ENCODE peak calls at places on chromosomes 3 and 15, in nine cellular contexts. Q, A, Z, S, Y, E, K, W and P are unnamed samples.

GRCh38 chr15:68145706-68146105 is 59.4 kb downstream of the CALML4 start:
- DNase-seq in E (no peak), W (no peak), S (no peak), Y (peak), A (no peak), K (no peak), Z (no peak), Q (no peak), P (no peak)

GRCh38 chr15:50096158-50096821 is 22.7 kb downstream of the ATP8B4 start:
- DNase-seq in Q (no peak), Z (no peak), W (no peak), S (no peak), E (no peak), Y (no peak), A (no peak), K (no peak), P (no peak)

GRCh38 chr15:62888628-62889027 is 153.9 kb upstream of the TPM1 start:
- DNase-seq in Z (no peak), Y (no peak), K (no peak), A (no peak), Q (no peak), E (no peak), S (no peak), W (no peak), P (no peak)

GRCh38 chr3:97882975-97883598 is 61.3 kb downstream of the CRYBG3 start:
- DNase-seq in K (peak), S (peak), Z (no peak), A (no peak), Q (no peak), W (peak), Y (peak), E (peak), P (no peak)

GRCh38 chr3:115698851-115699535 is 75.7 kb downstream of the GAP43 start:
- DNase-seq in Q (no peak), S (no peak), Z (peak), K (no peak), A (no peak), Y (peak), W (peak), E (no peak), P (no peak)

GRCh38 chr15:51193526-51193925 is 98.8 kb upstream of the TNFAIP8L3 start:
- DNase-seq in S (no peak), Z (no peak), Y (peak), A (no peak), Q (no peak), E (no peak), K (no peak), W (no peak), P (no peak)

GRCh38 chr15:33535135-33535534 is 224.4 kb downstream of the RYR3 start:
- DNase-seq in E (no peak), A (no peak), Q (no peak), K (no peak), S (no peak), W (no peak), Z (no peak), Y (no peak), P (no peak)

GRCh38 chr3:53102601-53103147 is 27.6 kb downstream of the RFT1 start:
- DNase-seq in Y (peak), S (peak), Q (no peak), Z (no peak), E (peak), A (no peak), W (no peak), K (no peak), P (no peak)

GRCh38 chr3:21260507-21260906 is 490.5 kb downstream of the ZNF385D start:
- DNase-seq in E (no peak), Q (no peak), A (no peak), Y (no peak), S (no peak), W (no peak), Z (no peak), K (no peak), P (no peak)

GRCh38 chr3:106514431-106514830 is 645.6 kb upstream of the CBLB start:
- DNase-seq in E (no peak), Y (no peak), Q (peak), A (no peak), W (no peak), Z (no peak), S (no peak), K (no peak), P (no peak)

GRCh38 chr15:85672338-85673097 is 122.2 kb downstream of the KLHL25 start:
- DNase-seq in A (no peak), W (no peak), Z (no peak), K (no peak), Y (peak), Q (no peak), E (no peak), S (no peak), P (no peak)

GRCh38 chr3:46112296-46112695 is 85.0 kb upstream of the XCR1 start:
- DNase-seq in W (no peak), Q (no peak), Z (no peak), S (no peak), K (no peak), E (peak), A (no peak), Y (peak), P (no peak)

GRCh38 chr3:196721097-196721496 is 8.9 kb downstream of the PIGX start:
- DNase-seq in Y (no peak), Z (no peak), W (no peak), S (no peak), A (no peak), Q (no peak), E (no peak), K (no peak), P (no peak)

GRCh38 chr3:120983321-120983665 is 75.3 kb downstream of the STXBP5L start:
- DNase-seq in Z (no peak), K (no peak), Y (no peak), Q (no peak), W (no peak), S (no peak), A (no peak), E (no peak), P (no peak)

GRCh38 chr3:195107593-195107992 is 163.4 kb downstream of the XXYLT1 start:
- DNase-seq in S (no peak), Z (no peak), Y (no peak), E (no peak), Q (no peak), W (no peak), K (no peak), A (no peak), P (no peak)

GRCh38 chr15:62901087-62901486 is 141.5 kb upstream of the TPM1 start:
- DNase-seq in W (no peak), Z (no peak), A (no peak), Y (no peak), E (no peak), S (no peak), Q (no peak), K (no peak), P (no peak)

GRCh38 chr15:52558196-52558595 is 10.6 kb downstream of the ARPP19 start:
- DNase-seq in W (no peak), Q (no peak), K (no peak), Z (no peak), S (no peak), E (peak), Y (peak), A (peak), P (no peak)

GRCh38 chr3:138608322-138609214 is at the start of gene FAIM:
- DNase-seq in A (peak), W (peak), Y (peak), E (peak), Z (peak), K (peak), S (peak), Q (peak), P (peak)

GRCh38 chr3:11323827-11324226 is 51.6 kb downstream of the ATG7 start:
- DNase-seq in Y (no peak), W (no peak), K (no peak), Q (no peak), E (no peak), A (no peak), S (no peak), Z (no peak), P (no peak)

GRCh38 chr15:85752591-85752990 is 42.1 kb downstream of the KLHL25 start:
- DNase-seq in Q (no peak), S (peak), K (no peak), A (no peak), Z (no peak), Y (no peak), E (peak), W (no peak), P (no peak)

GRCh38 chr15:47661661-47662180 is 55.6 kb upstream of the SEMA6D start:
- DNase-seq in Z (no peak), S (no peak), E (no peak), K (no peak), W (no peak), Y (no peak), Q (no peak), A (no peak), P (no peak)

GRCh38 chr15:63950911-63951481 is 95.3 kb downstream of the DAPK2 start:
- DNase-seq in E (peak), Y (peak), Z (no peak), A (no peak), Q (peak), K (no peak), W (no peak), S (no peak), P (no peak)

GRCh38 chr15:78389356-78389755 is 48.7 kb upstream of the IREB2 start:
- DNase-seq in E (no peak), W (no peak), S (no peak), Z (no peak), A (no peak), K (no peak), Q (no peak), Y (no peak), P (no peak)